ENCODE peak calls at places on chromosomes 2 and 18, in five cellular contexts. J, Y, I, Z and A are unnamed samples.

GRCh38 chr18:595571-595970 is 1.2 kb upstream of the CLUL1 start:
- DNase-seq in J (no peak), Y (no peak), Z (no peak), I (no peak), A (no peak)

GRCh38 chr18:69599377-69599776 is 198.7 kb downstream of the DOK6 start:
- DNase-seq in Z (no peak), J (no peak), I (no peak), Y (no peak), A (no peak)

GRCh38 chr18:57780318-57781127 is 22.6 kb downstream of the ATP8B1 start:
- DNase-seq in Y (no peak), J (no peak), I (peak; percentile 25), Z (peak; percentile 90), A (no peak)

GRCh38 chr2:73983322-73984202 is 1.1 kb upstream of the TET3 start:
- DNase-seq in Y (no peak), J (no peak), Z (no peak), I (peak; percentile 45), A (no peak)

GRCh38 chr2:132670104-132670960 is at the start of gene LYPD1:
- DNase-seq in Y (no peak), Z (peak; percentile 53), J (no peak), I (no peak), A (no peak)

GRCh38 chr2:235856151-235856819 is 311.9 kb downstream of the GBX2 start:
- DNase-seq in J (no peak), I (no peak), Z (no peak), Y (no peak), A (no peak)

GRCh38 chr18:52948878-52949444 is 609.0 kb downstream of the DCC start:
- DNase-seq in I (no peak), Y (no peak), J (no peak), Z (no peak), A (no peak)

GRCh38 chr2:95275151-95275515 is 884 bp downstream of the PROM2 start:
- DNase-seq in J (no peak), Z (no peak), I (no peak), Y (no peak), A (no peak)

GRCh38 chr2:202032841-202033316 is 776 bp upstream of the FZD7 start:
- DNase-seq in I (peak; percentile 58), Z (no peak), Y (peak; percentile 22), J (peak; percentile 26), A (peak; percentile 31)

GRCh38 chr2:60602828-60603532 is 49.5 kb upstream of the BCL11A start:
- DNase-seq in Z (no peak), I (no peak), Y (no peak), J (no peak), A (no peak)

GRCh38 chr2:47636596-47636995 is 146.3 kb upstream of the MSH6 start:
- DNase-seq in Z (no peak), I (no peak), Y (no peak), J (no peak), A (no peak)

GRCh38 chr2:134489732-134490384 is 228.9 kb downstream of the TMEM163 start:
- DNase-seq in Z (no peak), Y (no peak), I (no peak), J (no peak), A (no peak)

GRCh38 chr18:12361770-12362378 is 15.2 kb downstream of the AFG3L2 start:
- DNase-seq in J (no peak), I (no peak), Y (no peak), Z (peak; percentile 40), A (no peak)

GRCh38 chr2:46119453-46119852 is 177.8 kb upstream of the EPAS1 start:
- DNase-seq in Z (no peak), J (no peak), I (no peak), Y (no peak), A (no peak)

GRCh38 chr18:64982414-64983096 is 768.3 kb upstream of the CDH7 start:
- DNase-seq in I (no peak), J (no peak), Z (no peak), Y (no peak), A (no peak)

GRCh38 chr2:96084006-96084857 is 32.1 kb downstream of the ADRA2B start:
- DNase-seq in I (no peak), Y (no peak), J (no peak), Z (no peak), A (no peak)

GRCh38 chr2:83742117-83742782 is 716.8 kb downstream of the SUCLG1 start:
- DNase-seq in Z (no peak), I (no peak), J (no peak), Y (no peak), A (no peak)